ENCODE peak calls at places on chromosomes 13 and 19, in eight cellular contexts. G, F, K, V, R, S, T and W are unnamed samples.
A peak's percentile ranks its signal among the peaks of the same experiment; 100 is the strongest.

GRCh38 chr19:35281303-35281702 is 1.0 kb upstream of the HAMP start:
- DNase-seq in G (no peak), F (no peak), K (no peak), V (no peak), R (no peak), S (no peak), T (no peak), W (no peak)

GRCh38 chr13:50670272-50670671 is 173.2 kb downstream of the DLEU7 start:
- DNase-seq in G (no peak), F (no peak), K (no peak), V (no peak), R (no peak), S (no peak), T (no peak), W (no peak)

GRCh38 chr19:19531951-19532805 is 3.5 kb downstream of the YJEFN3 start:
- DNase-seq in G (peak; percentile 92), F (peak; percentile 82), K (peak; percentile 77), V (peak; percentile 76), R (peak; percentile 76), S (peak; percentile 90), T (peak; percentile 95), W (peak; percentile 89)

GRCh38 chr13:46382224-46382623 is 4.8 kb downstream of the RUBCNL start:
- DNase-seq in G (no peak), F (no peak), K (no peak), V (no peak), R (no peak), S (no peak), T (no peak), W (no peak)

GRCh38 chr19:53308339-53308811 is 25.2 kb upstream of the ZNF845 start:
- DNase-seq in G (peak; percentile 8), F (no peak), K (no peak), V (peak; percentile 64), R (no peak), S (no peak), T (no peak), W (no peak)

GRCh38 chr13:73715114-73715909 is 418.9 kb downstream of the KLF12 start:
- DNase-seq in G (peak; percentile 31), F (no peak), K (no peak), V (no peak), R (peak; percentile 57), S (no peak), T (no peak), W (no peak)

GRCh38 chr13:48235100-48235813 is 2.3 kb downstream of the ITM2B start:
- DNase-seq in G (no peak), F (no peak), K (peak; percentile 57), V (no peak), R (no peak), S (peak; percentile 8), T (peak; percentile 10), W (no peak)

GRCh38 chr19:3479177-3479818 is 1.0 kb downstream of the SMIM24 start:
- DNase-seq in G (peak; percentile 31), F (no peak), K (peak; percentile 63), V (no peak), R (peak; percentile 17), S (peak; percentile 41), T (no peak), W (no peak)

GRCh38 chr13:23778007-23778687 is 111.1 kb downstream of the MIPEP start:
- DNase-seq in G (no peak), F (no peak), K (peak; percentile 43), V (no peak), R (no peak), S (no peak), T (no peak), W (no peak)

GRCh38 chr19:51460164-51460992 is 2.1 kb upstream of the SIGLEC8 start:
- DNase-seq in G (no peak), F (no peak), K (peak; percentile 28), V (no peak), R (no peak), S (no peak), T (no peak), W (no peak)

GRCh38 chr13:96338030-96338429 is 248.1 kb downstream of the HS6ST3 start:
- DNase-seq in G (no peak), F (no peak), K (no peak), V (no peak), R (no peak), S (no peak), T (no peak), W (no peak)

GRCh38 chr19:3034194-3034844 is 5.2 kb upstream of the TLE2 start:
- DNase-seq in G (no peak), F (no peak), K (no peak), V (no peak), R (no peak), S (no peak), T (no peak), W (no peak)

GRCh38 chr13:20594276-20594675 is 27.3 kb downstream of the IFT88 start:
- DNase-seq in G (no peak), F (no peak), K (no peak), V (no peak), R (no peak), S (no peak), T (no peak), W (no peak)

GRCh38 chr13:97849305-97849704 is 104.2 kb upstream of the IPO5 start:
- DNase-seq in G (no peak), F (no peak), K (peak; percentile 66), V (no peak), R (no peak), S (no peak), T (peak; percentile 10), W (no peak)

GRCh38 chr13:93217701-93218100 is 8.9 kb upstream of the GPC6 start:
- DNase-seq in G (no peak), F (no peak), K (no peak), V (no peak), R (no peak), S (no peak), T (no peak), W (no peak)

GRCh38 chr19:48373567-48373966 is 9.4 kb downstream of the SYNGR4 start:
- DNase-seq in G (no peak), F (no peak), K (no peak), V (no peak), R (no peak), S (no peak), T (no peak), W (no peak)

GRCh38 chr13:36332986-36333385 is 13.2 kb downstream of the SPART start:
- DNase-seq in G (no peak), F (no peak), K (peak; percentile 77), V (no peak), R (no peak), S (no peak), T (no peak), W (no peak)

GRCh38 chr13:37143901-37144300 is 38.4 kb upstream of the CSNK1A1L start:
- DNase-seq in G (no peak), F (no peak), K (no peak), V (no peak), R (no peak), S (no peak), T (no peak), W (no peak)